ENCODE peak calls at places on chromosomes 4 and X, in five cellular contexts. I, Z, G, N and P are unnamed samples.

GRCh38 chr4:164252286-164252685 is 501.6 kb upstream of the SMIM31 start:
- DNase-seq in Z (peak), G (no peak), I (no peak), N (no peak), P (no peak)

GRCh38 chr4:7854697-7855370 is 84.8 kb downstream of the AFAP1 start:
- DNase-seq in I (no peak), N (peak), Z (no peak), G (no peak), P (no peak)

GRCh38 chrX:30302957-30303356 is 6.2 kb downstream of the NR0B1 start:
- DNase-seq in N (no peak), Z (peak), G (no peak), I (peak), P (no peak)

GRCh38 chrX:38948046-38948445 is 146.8 kb downstream of the MID1IP1 start:
- DNase-seq in N (no peak), Z (no peak), I (no peak), G (no peak), P (no peak)

GRCh38 chr4:124953059-124953850 is 240.7 kb upstream of the ANKRD50 start:
- DNase-seq in I (peak), G (no peak), Z (no peak), N (no peak), P (no peak)

GRCh38 chr4:184384056-184384809 is 90.1 kb downstream of the IRF2 start:
- DNase-seq in I (peak), N (no peak), G (peak), Z (no peak), P (peak)

GRCh38 chr4:140018931-140019618 is 134.9 kb downstream of the MAML3 start:
- DNase-seq in Z (no peak), I (no peak), G (peak), N (no peak), P (no peak)

GRCh38 chrX:7316887-7317286 is 168.9 kb upstream of the PUDP start:
- DNase-seq in I (peak), N (no peak), Z (no peak), G (no peak), P (no peak)